ENCODE peak calls at places on chromosomes 5 and 9, in nine cellular contexts. I, S, M, O, E, D, K, F and T are unnamed samples.

GRCh38 chr5:36373527-36374086 is 71.9 kb upstream of the RANBP3L start:
- DNase-seq in I (peak), S (peak), M (peak), O (no peak), E (peak), D (peak), K (peak), F (peak), T (peak)

GRCh38 chr9:7088598-7088997 is 330.8 kb downstream of the KDM4C start:
- DNase-seq in I (no peak), S (peak), M (no peak), O (no peak), E (no peak), D (no peak), K (no peak), F (no peak), T (no peak)

GRCh38 chr9:125438506-125439433 is 177.1 kb downstream of the GAPVD1 start:
- DNase-seq in I (no peak), S (no peak), M (no peak), O (no peak), E (no peak), D (no peak), K (peak), F (no peak), T (no peak)

GRCh38 chr5:81856948-81857928 is 106.3 kb upstream of the SSBP2 start:
- DNase-seq in I (peak), S (no peak), M (no peak), O (peak), E (peak), D (no peak), K (peak), F (peak), T (peak)

GRCh38 chr5:54651482-54652076 is 134.0 kb downstream of the SNX18 start:
- DNase-seq in I (peak), S (peak), M (no peak), O (no peak), E (peak), D (no peak), K (peak), F (peak), T (peak)

GRCh38 chr5:35031276-35031675 is 16.5 kb downstream of the AGXT2 start:
- DNase-seq in I (no peak), S (peak), M (no peak), O (no peak), E (no peak), D (peak), K (no peak), F (no peak), T (no peak)

GRCh38 chr5:32538031-32538547 is 47.3 kb upstream of the SUB1 start:
- DNase-seq in I (no peak), S (no peak), M (no peak), O (peak), E (no peak), D (no peak), K (no peak), F (no peak), T (no peak)

GRCh38 chr5:123371575-123372179 is 51.5 kb downstream of the CEP120 start:
- DNase-seq in I (peak), S (peak), M (no peak), O (peak), E (peak), D (no peak), K (no peak), F (peak), T (peak)

GRCh38 chr5:126624534-126624933 is 23.8 kb downstream of the PHAX start:
- DNase-seq in I (no peak), S (peak), M (peak), O (no peak), E (no peak), D (peak), K (no peak), F (no peak), T (no peak)

GRCh38 chr5:63094730-63095129 is 516.1 kb downstream of the LRRC70 start:
- DNase-seq in I (no peak), S (no peak), M (no peak), O (no peak), E (no peak), D (no peak), K (no peak), F (no peak), T (no peak)

GRCh38 chr5:136006164-136006563 is 22.6 kb upstream of the TGFBI start:
- DNase-seq in I (no peak), S (peak), M (peak), O (no peak), E (no peak), D (peak), K (no peak), F (no peak), T (no peak)

GRCh38 chr9:37445832-37446231 is 19.4 kb downstream of the ZBTB5 start:
- DNase-seq in I (no peak), S (no peak), M (no peak), O (no peak), E (no peak), D (no peak), K (no peak), F (no peak), T (no peak)

GRCh38 chr5:150616506-150616905 is 24.0 kb upstream of the SYNPO start:
- DNase-seq in I (no peak), S (no peak), M (no peak), O (no peak), E (no peak), D (no peak), K (no peak), F (no peak), T (no peak)

GRCh38 chr5:157744055-157745011 is 821 bp downstream of the LSM11 start:
- DNase-seq in I (peak), S (no peak), M (no peak), O (peak), E (peak), D (no peak), K (peak), F (no peak), T (peak)

GRCh38 chr5:172546196-172546595 is 91.9 kb upstream of the SH3PXD2B start:
- DNase-seq in I (peak), S (no peak), M (no peak), O (peak), E (no peak), D (no peak), K (no peak), F (no peak), T (no peak)

GRCh38 chr9:71929791-71930440 is 18.5 kb downstream of the C9orf85 start:
- DNase-seq in I (no peak), S (peak), M (no peak), O (no peak), E (no peak), D (peak), K (no peak), F (no peak), T (no peak)

GRCh38 chr9:129885670-129886106 is 50.4 kb downstream of the USP20 start:
- DNase-seq in I (peak), S (peak), M (peak), O (peak), E (peak), D (peak), K (peak), F (peak), T (peak)
- H3K4me3 ChIP-seq in I (peak), S (peak), M (peak), O (peak), E (no peak), D (no peak), K (peak), F (peak), T (no peak)

DNA sequence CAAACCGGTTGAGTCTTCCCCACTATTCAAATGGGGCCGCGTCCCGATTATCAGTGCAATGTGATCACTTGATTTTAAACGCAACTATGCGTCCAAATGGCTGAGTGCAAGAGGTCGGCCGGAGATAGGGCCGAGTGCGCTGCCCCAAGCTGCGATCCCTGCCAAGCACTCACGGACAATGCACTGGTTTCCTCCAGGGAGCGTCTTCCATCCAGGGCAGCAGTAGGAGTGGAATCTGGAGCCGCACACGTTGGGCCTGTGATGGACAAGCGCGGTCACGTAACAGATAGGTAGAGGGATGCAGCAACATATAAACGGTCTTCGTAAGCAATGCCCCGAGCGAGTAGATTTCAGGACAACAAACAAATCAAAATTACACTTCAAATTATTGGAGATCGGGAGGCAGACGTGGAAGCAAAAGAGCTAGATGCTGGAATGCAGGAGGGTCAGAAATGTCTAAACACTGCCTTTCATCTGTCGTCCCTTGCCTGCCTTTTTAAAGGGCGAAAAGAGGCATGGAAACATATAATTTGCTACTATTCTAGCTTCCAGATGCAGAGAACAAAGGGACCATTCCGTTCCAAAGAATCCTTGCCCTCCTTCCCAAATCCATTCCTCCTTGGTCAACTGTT is 1.7 kb downstream of the FBN2 start:
- DNase-seq in I (no peak), S (no peak), M (no peak), O (no peak), E (no peak), D (peak), K (no peak), F (no peak), T (no peak)
- H3K4me3 ChIP-seq in I (no peak), S (peak), M (peak), O (peak), E (peak), D (peak), K (no peak), F (peak), T (no peak)

GRCh38 chr5:179287631-179288030 is 57.6 kb downstream of the ADAMTS2 start:
- DNase-seq in I (peak), S (no peak), M (no peak), O (peak), E (no peak), D (no peak), K (peak), F (no peak), T (no peak)
- H3K4me3 ChIP-seq in I (no peak), S (no peak), M (no peak), O (no peak), E (no peak), D (no peak), K (no peak), F (no peak), T (no peak)

DNA sequence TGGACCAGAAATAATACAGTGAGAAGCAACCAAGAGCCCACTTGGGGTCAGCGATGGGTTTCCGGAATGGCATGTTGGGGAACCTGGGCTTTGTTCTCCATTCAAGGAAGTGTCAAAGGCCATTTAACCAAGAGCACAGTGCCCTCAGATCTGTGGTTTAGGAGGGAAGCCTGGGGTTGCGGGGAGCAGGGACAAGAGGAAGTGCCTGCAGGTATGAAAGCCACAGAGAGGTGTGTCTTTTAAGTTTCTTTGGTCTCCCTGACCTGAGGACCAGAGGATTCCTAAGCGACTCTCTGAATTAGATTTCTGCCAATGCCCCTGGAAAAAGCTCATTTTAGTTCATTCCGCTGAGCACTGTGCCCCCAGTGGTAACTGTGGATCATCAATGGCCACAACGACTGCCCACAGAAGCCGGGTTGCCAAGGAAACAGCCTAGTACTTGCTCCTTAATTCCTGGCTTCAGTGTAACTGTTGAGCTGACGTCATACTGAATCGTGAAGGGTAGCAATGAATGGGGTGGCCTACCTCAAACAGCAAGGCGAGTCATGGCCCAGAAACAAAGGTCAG is 107.3 kb upstream of the SPIN1 start:
- DNase-seq in I (no peak), S (no peak), M (no peak), O (no peak), E (no peak), D (no peak), K (no peak), F (no peak), T (no peak)
- H3K4me3 ChIP-seq in I (no peak), S (no peak), M (no peak), O (no peak), E (no peak), D (no peak), K (no peak), F (no peak), T (no peak)

DNA sequence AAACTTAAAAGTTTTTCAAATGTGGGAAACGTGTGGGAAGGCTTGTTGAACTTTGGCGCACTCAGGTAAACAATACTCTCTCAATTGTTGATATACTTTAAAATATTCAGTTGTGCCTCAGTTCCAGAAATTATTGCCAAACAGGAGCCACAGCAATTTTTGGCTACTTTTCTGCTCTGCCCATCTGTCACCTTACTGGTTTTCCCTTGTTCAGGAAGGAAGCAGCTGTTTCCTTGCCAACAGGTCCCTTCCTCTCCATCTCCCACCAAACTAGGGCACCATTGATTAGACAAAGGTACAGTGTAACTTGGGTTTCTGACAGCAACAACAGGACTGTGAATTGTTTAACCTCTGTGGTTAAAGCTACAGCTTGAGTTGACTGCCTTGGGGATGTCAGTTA is 76.8 kb downstream of the PIP5K1B start:
- DNase-seq in I (no peak), S (no peak), M (no peak), O (no peak), E (no peak), D (no peak), K (no peak), F (no peak), T (no peak)
- H3K4me3 ChIP-seq in I (no peak), S (no peak), M (no peak), O (no peak), E (no peak), D (no peak), K (peak), F (peak), T (no peak)

DNA sequence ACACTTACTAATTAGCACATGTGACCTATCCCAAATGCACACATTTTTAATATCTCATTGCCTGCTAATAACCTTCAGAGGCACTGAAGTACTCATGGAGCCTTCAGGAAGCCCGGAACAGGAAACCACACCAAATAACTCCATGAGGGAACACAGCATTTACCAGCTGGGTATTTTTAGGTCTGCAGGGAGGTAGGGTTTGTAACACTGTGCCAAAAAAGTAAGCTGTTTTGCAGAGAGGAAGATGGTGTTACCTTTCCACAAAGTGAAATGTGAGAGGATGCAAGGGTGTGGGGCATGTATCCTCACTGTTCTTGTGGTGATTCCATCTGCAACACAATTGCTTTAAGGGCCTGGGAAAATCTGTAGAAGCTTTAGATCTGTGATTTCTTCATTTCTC is 64.4 kb downstream of the NUDT12 start:
- DNase-seq in I (no peak), S (no peak), M (no peak), O (no peak), E (no peak), D (no peak), K (no peak), F (no peak), T (no peak)
- H3K4me3 ChIP-seq in I (no peak), S (no peak), M (no peak), O (no peak), E (no peak), D (no peak), K (no peak), F (no peak), T (no peak)

DNA sequence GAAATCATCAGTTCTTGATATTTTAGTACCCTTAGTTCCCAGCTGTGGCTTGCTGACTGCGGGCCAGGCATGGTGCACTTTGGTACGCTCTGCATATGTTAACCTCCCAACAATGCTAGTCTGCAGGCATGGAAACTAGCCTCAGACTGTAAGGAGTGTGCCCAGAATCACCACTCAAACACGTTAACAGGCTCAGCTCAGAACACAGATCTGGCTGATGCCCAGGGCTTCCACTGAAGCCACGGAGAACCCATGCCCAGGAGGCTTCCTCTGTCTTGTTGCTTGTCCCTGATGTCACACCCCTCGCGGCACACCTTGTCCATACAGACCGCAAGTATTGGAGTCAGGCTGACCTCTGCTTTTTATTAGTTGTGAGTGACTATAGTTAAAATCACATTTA is 187.2 kb upstream of the OTULINL start:
- DNase-seq in I (no peak), S (no peak), M (no peak), O (no peak), E (no peak), D (no peak), K (no peak), F (no peak), T (no peak)
- H3K4me3 ChIP-seq in I (no peak), S (no peak), M (no peak), O (no peak), E (no peak), D (no peak), K (no peak), F (no peak), T (no peak)

DNA sequence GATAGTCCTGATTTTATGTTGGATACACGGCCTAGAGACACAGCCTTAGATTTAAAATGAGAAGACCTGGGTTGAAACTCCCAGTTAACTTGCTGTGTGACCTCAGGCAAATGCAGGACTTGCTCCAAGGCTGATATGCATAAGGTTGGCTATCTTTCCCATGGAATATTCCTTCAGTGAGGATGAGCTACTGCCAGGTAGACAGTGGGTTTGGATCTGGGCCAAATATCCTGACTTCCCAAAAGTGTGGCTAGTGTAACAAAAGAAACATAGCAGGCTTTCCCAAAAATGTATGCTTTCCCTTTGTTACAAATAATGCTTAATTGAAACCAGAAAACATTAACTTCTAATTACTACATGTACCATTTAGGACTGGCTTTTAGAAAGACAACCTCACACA is 697 bp upstream of the XPA start:
- DNase-seq in I (no peak), S (no peak), M (no peak), O (no peak), E (no peak), D (no peak), K (no peak), F (no peak), T (no peak)
- H3K4me3 ChIP-seq in I (peak), S (no peak), M (no peak), O (no peak), E (no peak), D (no peak), K (peak), F (peak), T (no peak)

GRCh38 chr5:132073231-132074013 is at the start of gene CSF2:
- DNase-seq in I (no peak), S (no peak), M (no peak), O (peak), E (no peak), D (no peak), K (peak), F (no peak), T (no peak)
- H3K4me3 ChIP-seq in I (no peak), S (no peak), M (no peak), O (no peak), E (no peak), D (no peak), K (no peak), F (no peak), T (no peak)